ENCODE peak calls at places on chromosomes 7 and 10, in five cellular contexts. One of them, this sample, is unnamed.

GRCh38 chr7:953547-954327 is 743 bp downstream of the ADAP1 start:
- DNase-seq in stomach: peak
- DNase-seq in HL-60: peak
- DNase-seq in suprapubic skin: no peak
- DNase-seq in K562: no peak
- DNase-seq in this sample: peak

GRCh38 chr10:119449210-119449584 is 93.3 kb downstream of the RGS10 start:
- DNase-seq in HL-60: no peak
- DNase-seq in suprapubic skin: no peak
- DNase-seq in stomach: no peak
- DNase-seq in K562: no peak
- DNase-seq in this sample: no peak

GRCh38 chr10:124829447-124830115 is 28.0 kb downstream of the ABRAXAS2 start:
- DNase-seq in suprapubic skin: no peak
- DNase-seq in HL-60: no peak
- DNase-seq in K562: no peak
- DNase-seq in stomach: no peak
- DNase-seq in this sample: no peak

GRCh38 chr7:69254643-69255042 is 343.6 kb upstream of the AUTS2 start:
- DNase-seq in suprapubic skin: no peak
- DNase-seq in stomach: no peak
- DNase-seq in K562: no peak
- DNase-seq in HL-60: no peak
- DNase-seq in this sample: no peak

GRCh38 chr7:97187067-97187466 is 69.6 kb downstream of the SDHAF3 start:
- DNase-seq in suprapubic skin: no peak
- DNase-seq in stomach: no peak
- DNase-seq in HL-60: peak
- DNase-seq in K562: peak
- DNase-seq in this sample: no peak

GRCh38 chr7:71679480-71679879 is 547.5 kb downstream of the GALNT17 start:
- DNase-seq in HL-60: no peak
- DNase-seq in suprapubic skin: no peak
- DNase-seq in K562: no peak
- DNase-seq in stomach: no peak
- DNase-seq in this sample: no peak

GRCh38 chr7:1855396-1856160 is 185.5 kb downstream of the ELFN1 start:
- DNase-seq in stomach: no peak
- DNase-seq in HL-60: no peak
- DNase-seq in suprapubic skin: peak
- DNase-seq in K562: no peak
- DNase-seq in this sample: no peak

GRCh38 chr10:61662794-61663259 is at the start of gene CABCOCO1:
- DNase-seq in HL-60: no peak
- DNase-seq in suprapubic skin: no peak
- DNase-seq in K562: no peak
- DNase-seq in stomach: peak
- DNase-seq in this sample: peak

GRCh38 chr7:38425509-38425908 is 152.1 kb upstream of the TARP start:
- DNase-seq in K562: no peak
- DNase-seq in HL-60: no peak
- DNase-seq in stomach: no peak
- DNase-seq in suprapubic skin: no peak
- DNase-seq in this sample: no peak

GRCh38 chr7:98194672-98195457 is 16.4 kb upstream of the BHLHA15 start:
- DNase-seq in HL-60: no peak
- DNase-seq in stomach: no peak
- DNase-seq in K562: no peak
- DNase-seq in suprapubic skin: peak
- DNase-seq in this sample: no peak

GRCh38 chr10:1123972-1124371 is 67.8 kb downstream of the WDR37 start:
- DNase-seq in suprapubic skin: peak
- DNase-seq in stomach: no peak
- DNase-seq in HL-60: no peak
- DNase-seq in K562: no peak
- DNase-seq in this sample: no peak

GRCh38 chr10:95909591-95909990 is 1.8 kb downstream of the CC2D2B start:
- DNase-seq in stomach: no peak
- DNase-seq in HL-60: peak
- DNase-seq in suprapubic skin: no peak
- DNase-seq in K562: no peak
- DNase-seq in this sample: no peak

GRCh38 chr10:67306588-67307205 is 380.9 kb downstream of the LRRTM3 start:
- DNase-seq in K562: peak
- DNase-seq in stomach: no peak
- DNase-seq in HL-60: no peak
- DNase-seq in suprapubic skin: no peak
- DNase-seq in this sample: no peak

GRCh38 chr7:55280031-55280454 is 85.1 kb upstream of the LANCL2 start:
- DNase-seq in suprapubic skin: no peak
- DNase-seq in stomach: peak
- DNase-seq in HL-60: peak
- DNase-seq in K562: peak
- DNase-seq in this sample: peak

GRCh38 chr7:49783446-49783845 is 10.0 kb downstream of the VWC2 start:
- DNase-seq in suprapubic skin: no peak
- DNase-seq in K562: no peak
- DNase-seq in stomach: no peak
- DNase-seq in HL-60: no peak
- DNase-seq in this sample: no peak

GRCh38 chr7:30276203-30276900 is 8.0 kb upstream of the ZNRF2 start:
- DNase-seq in K562: peak
- DNase-seq in HL-60: peak
- DNase-seq in stomach: peak
- DNase-seq in suprapubic skin: no peak
- DNase-seq in this sample: no peak

GRCh38 chr7:23347682-23348180 is 48.6 kb downstream of the MALSU1 start:
- DNase-seq in HL-60: no peak
- DNase-seq in K562: peak
- DNase-seq in suprapubic skin: no peak
- DNase-seq in stomach: no peak
- DNase-seq in this sample: no peak

GRCh38 chr7:107213193-107213788 is 44.5 kb downstream of the HBP1 start:
- DNase-seq in HL-60: no peak
- DNase-seq in suprapubic skin: no peak
- DNase-seq in stomach: no peak
- DNase-seq in K562: no peak
- DNase-seq in this sample: no peak

GRCh38 chr7:48786951-48787350 is 137.4 kb upstream of the CDC14C start:
- DNase-seq in HL-60: no peak
- DNase-seq in stomach: no peak
- DNase-seq in suprapubic skin: no peak
- DNase-seq in K562: no peak
- DNase-seq in this sample: no peak

GRCh38 chr7:134444198-134444960 is 14.5 kb downstream of the AKR1B1 start:
- DNase-seq in HL-60: peak
- DNase-seq in stomach: no peak
- DNase-seq in suprapubic skin: no peak
- DNase-seq in K562: no peak
- DNase-seq in this sample: peak

GRCh38 chr7:87148332-87148955 is 3.8 kb upstream of the DMTF1 start:
- DNase-seq in suprapubic skin: no peak
- DNase-seq in HL-60: no peak
- DNase-seq in stomach: no peak
- DNase-seq in K562: peak
- DNase-seq in this sample: no peak

GRCh38 chr7:5388273-5388866 is 35.3 kb downstream of the TNRC18 start:
- DNase-seq in HL-60: no peak
- DNase-seq in suprapubic skin: no peak
- DNase-seq in stomach: no peak
- DNase-seq in K562: no peak
- DNase-seq in this sample: no peak

GRCh38 chr7:55400191-55400590 is 35.1 kb downstream of the LANCL2 start:
- DNase-seq in stomach: no peak
- DNase-seq in HL-60: no peak
- DNase-seq in suprapubic skin: no peak
- DNase-seq in K562: no peak
- DNase-seq in this sample: no peak

GRCh38 chr7:12907774-12908173 is 220.3 kb downstream of the ARL4A start:
- DNase-seq in suprapubic skin: no peak
- DNase-seq in stomach: no peak
- DNase-seq in K562: no peak
- DNase-seq in HL-60: no peak
- DNase-seq in this sample: no peak

GRCh38 chr7:154304231-154304630 is 252.0 kb downstream of the DPP6 start:
- DNase-seq in HL-60: no peak
- DNase-seq in stomach: no peak
- DNase-seq in suprapubic skin: no peak
- DNase-seq in K562: no peak
- DNase-seq in this sample: no peak

GRCh38 chr7:30363778-30364563 is 79.6 kb downstream of the ZNRF2 start:
- DNase-seq in suprapubic skin: no peak
- DNase-seq in HL-60: no peak
- DNase-seq in K562: no peak
- DNase-seq in stomach: no peak
- DNase-seq in this sample: no peak

GRCh38 chr10:123496996-123497660 is 169.0 kb upstream of the GPR26 start:
- DNase-seq in K562: no peak
- DNase-seq in suprapubic skin: no peak
- DNase-seq in HL-60: no peak
- DNase-seq in stomach: no peak
- DNase-seq in this sample: no peak

GRCh38 chr7:151503902-151504714 is 15.6 kb downstream of the RHEB start:
- DNase-seq in stomach: no peak
- DNase-seq in HL-60: peak
- DNase-seq in K562: no peak
- DNase-seq in suprapubic skin: no peak
- DNase-seq in this sample: peak

GRCh38 chr10:110496553-110497437 is 912 bp upstream of the DUSP5 start:
- DNase-seq in HL-60: no peak
- DNase-seq in suprapubic skin: no peak
- DNase-seq in K562: no peak
- DNase-seq in stomach: no peak
- DNase-seq in this sample: no peak

GRCh38 chr10:54749623-54750022 is 51.4 kb downstream of the PCDH15 start:
- DNase-seq in HL-60: no peak
- DNase-seq in K562: no peak
- DNase-seq in suprapubic skin: no peak
- DNase-seq in stomach: no peak
- DNase-seq in this sample: no peak

GRCh38 chr10:37947526-37947925 is 28.9 kb downstream of the ZNF25 start:
- DNase-seq in stomach: no peak
- DNase-seq in HL-60: no peak
- DNase-seq in suprapubic skin: no peak
- DNase-seq in K562: no peak
- DNase-seq in this sample: no peak

GRCh38 chr7:48421357-48421756 is 250.1 kb downstream of the ABCA13 start:
- DNase-seq in HL-60: no peak
- DNase-seq in suprapubic skin: no peak
- DNase-seq in K562: no peak
- DNase-seq in stomach: no peak
- DNase-seq in this sample: no peak

GRCh38 chr10:131219955-131220489 is 91.5 kb downstream of the TCERG1L start:
- DNase-seq in K562: no peak
- DNase-seq in suprapubic skin: no peak
- DNase-seq in stomach: no peak
- DNase-seq in HL-60: no peak
- DNase-seq in this sample: no peak

GRCh38 chr10:102395677-102396197 is at the start of gene NFKB2:
- DNase-seq in stomach: no peak
- DNase-seq in suprapubic skin: no peak
- DNase-seq in HL-60: no peak
- DNase-seq in K562: no peak
- DNase-seq in this sample: no peak

GRCh38 chr10:123093489-123093888 is 42.3 kb upstream of the HMX3 start:
- DNase-seq in stomach: no peak
- DNase-seq in HL-60: no peak
- DNase-seq in suprapubic skin: no peak
- DNase-seq in K562: no peak
- DNase-seq in this sample: no peak

GRCh38 chr7:130356121-130356759 is 11.6 kb downstream of the CPA5 start:
- DNase-seq in stomach: no peak
- DNase-seq in HL-60: no peak
- DNase-seq in K562: no peak
- DNase-seq in suprapubic skin: peak
- DNase-seq in this sample: peak
- TF ChIP-seq POLR2AphosphoS5 in stomach: peak
- TF ChIP-seq POLR2AphosphoS5 in HL-60: no peak
- TF ChIP-seq POLR2AphosphoS5 in K562: no peak
- TF ChIP-seq POLR2AphosphoS5 in suprapubic skin: peak
- TF ChIP-seq POLR2AphosphoS5 in this sample: peak

DNA sequence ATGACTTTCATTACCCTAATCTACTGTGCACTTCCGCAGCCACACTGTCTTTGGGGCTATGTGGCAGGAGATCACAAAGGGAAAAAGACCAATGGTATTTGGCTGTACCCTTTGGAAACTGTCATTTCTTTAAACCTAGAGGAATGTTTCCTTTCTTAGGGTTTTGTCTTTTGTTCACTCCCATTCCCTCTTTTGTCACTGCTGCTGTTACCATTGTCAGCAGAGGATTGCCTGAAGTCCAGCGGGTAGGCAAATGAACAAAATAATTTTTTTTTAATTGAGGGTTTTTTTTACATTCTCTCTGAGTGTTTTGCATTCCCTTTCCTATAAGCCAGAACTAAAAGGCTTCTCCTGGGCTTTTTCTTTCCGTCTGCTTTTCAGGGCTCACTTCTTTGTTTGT is 374.5 kb downstream of the SUGCT start:
- DNase-seq in HL-60: no peak
- DNase-seq in suprapubic skin: no peak
- DNase-seq in stomach: no peak
- DNase-seq in K562: no peak
- DNase-seq in this sample: no peak
- H3K4me3 ChIP-seq in HL-60: no peak
- H3K4me3 ChIP-seq in suprapubic skin: no peak
- H3K4me3 ChIP-seq in stomach: no peak
- H3K4me3 ChIP-seq in K562: no peak
- H3K4me3 ChIP-seq in this sample: no peak

GRCh38 chr10:18157909-18158308 is 17.7 kb downstream of the CACNB2 start:
- DNase-seq in HL-60: no peak
- DNase-seq in K562: no peak
- DNase-seq in stomach: no peak
- DNase-seq in suprapubic skin: no peak
- DNase-seq in this sample: no peak
- TF ChIP-seq POLR2AphosphoS5 in HL-60: no peak
- TF ChIP-seq POLR2AphosphoS5 in K562: no peak
- TF ChIP-seq POLR2AphosphoS5 in stomach: no peak
- TF ChIP-seq POLR2AphosphoS5 in suprapubic skin: no peak
- TF ChIP-seq POLR2AphosphoS5 in this sample: no peak

GRCh38 chr7:116525913-116526857 is 1.3 kb downstream of the CAV1 start:
- DNase-seq in suprapubic skin: peak
- DNase-seq in HL-60: peak
- DNase-seq in stomach: peak
- DNase-seq in K562: peak
- DNase-seq in this sample: peak

GRCh38 chr7:116524609-116525297 is at the start of gene CAV1:
- DNase-seq in K562: peak
- DNase-seq in suprapubic skin: peak
- DNase-seq in HL-60: no peak
- DNase-seq in stomach: peak
- DNase-seq in this sample: peak

GRCh38 chr7:116525298-116525912 is 569 bp downstream of the CAV1 start:
- DNase-seq in suprapubic skin: peak
- DNase-seq in HL-60: no peak
- DNase-seq in K562: peak
- DNase-seq in stomach: peak
- DNase-seq in this sample: peak

GRCh38 chr7:116522247-116522646 is 2.6 kb upstream of the CAV1 start:
- DNase-seq in K562: no peak
- DNase-seq in stomach: no peak
- DNase-seq in suprapubic skin: no peak
- DNase-seq in HL-60: no peak
- DNase-seq in this sample: no peak

GRCh38 chr7:116524221-116524608 is 621 bp upstream of the CAV1 start:
- DNase-seq in stomach: no peak
- DNase-seq in suprapubic skin: no peak
- DNase-seq in K562: no peak
- DNase-seq in HL-60: no peak
- DNase-seq in this sample: no peak
- H3K4me3 ChIP-seq in stomach: peak
- H3K4me3 ChIP-seq in suprapubic skin: peak
- H3K4me3 ChIP-seq in K562: no peak
- H3K4me3 ChIP-seq in HL-60: no peak
- H3K4me3 ChIP-seq in this sample: peak